ENCODE peak calls at places on chromosomes 13 and 19, in seven cellular contexts. D is tibial artery, R is cardiac fibroblast, K is cardiac muscle cell, Q is choroid plexus epithelial cell, S is ovary, L is fibroblast of villous mesenchyme. U is an unnamed sample.

GRCh38 chr13:20721454-20722357 is 18.2 kb downstream of the IL17D start:
- DNase-seq in D (peak), R (peak), L (peak), Q (peak), S (peak), K (peak), U (no peak)

GRCh38 chr13:80070024-80070703 is 270.8 kb downstream of the SPRY2 start:
- DNase-seq in S (no peak), Q (no peak), L (no peak), R (no peak), D (no peak), K (no peak), U (no peak)

GRCh38 chr13:53782400-53783030 is 753.9 kb downstream of the OLFM4 start:
- DNase-seq in L (peak), R (peak), K (peak), S (no peak), Q (peak), D (no peak), U (peak)

GRCh38 chr19:3338541-3339181 is 27.7 kb upstream of the NFIC start:
- DNase-seq in S (peak), D (peak), L (no peak), Q (no peak), R (no peak), K (no peak), U (no peak)

GRCh38 chr13:110841846-110842245 is 73.0 kb downstream of the ANKRD10 start:
- DNase-seq in L (no peak), R (no peak), S (no peak), Q (no peak), D (no peak), K (no peak), U (no peak)

GRCh38 chr13:101520672-101521071 is 68.2 kb downstream of the ITGBL1 start:
- DNase-seq in Q (peak), L (peak), S (no peak), R (peak), K (peak), D (no peak), U (peak)

GRCh38 chr13:93625536-93625935 is 398.9 kb downstream of the GPC6 start:
- DNase-seq in D (no peak), K (peak), L (no peak), S (no peak), R (peak), Q (peak), U (no peak)

GRCh38 chr19:46724468-46724867 is 7.6 kb upstream of the PRKD2 start:
- DNase-seq in S (no peak), R (no peak), D (no peak), L (no peak), Q (no peak), K (no peak), U (no peak)

GRCh38 chr19:11125994-11126685 is 29.4 kb downstream of the SPC24 start:
- DNase-seq in L (peak), D (peak), R (peak), K (peak), S (peak), Q (peak), U (peak)

GRCh38 chr19:34639491-34640085 is 37.4 kb downstream of the SCGB2B2 start:
- DNase-seq in D (no peak), R (peak), L (peak), S (no peak), K (peak), Q (peak), U (peak)

GRCh38 chr19:41994521-41994971 is 516 bp upstream of the ATP1A3 start:
- DNase-seq in L (no peak), K (no peak), Q (no peak), D (no peak), S (no peak), R (no peak), U (no peak)

GRCh38 chr13:91406619-91407018 is 8.2 kb downstream of the GPC5 start:
- DNase-seq in K (peak), S (no peak), Q (peak), L (peak), D (no peak), R (peak), U (peak)

GRCh38 chr19:40571831-40572495 is 4.7 kb upstream of the SHKBP1 start:
- DNase-seq in S (no peak), Q (no peak), R (no peak), D (no peak), L (no peak), K (no peak), U (no peak)

GRCh38 chr19:11377237-11377636 is 2.8 kb downstream of the SWSAP1 start:
- DNase-seq in K (peak), D (peak), R (peak), L (peak), S (no peak), Q (peak), U (peak)

GRCh38 chr13:23618341-23618740 is 48.1 kb downstream of the TNFRSF19 start:
- DNase-seq in R (peak), D (no peak), L (peak), Q (peak), K (peak), S (no peak), U (no peak)

GRCh38 chr13:69769637-69770036 is 338.0 kb upstream of the ATXN8OS start:
- DNase-seq in D (no peak), L (no peak), Q (no peak), S (no peak), K (no peak), R (no peak), U (no peak)

GRCh38 chr19:11373166-11373884 is 1.1 kb upstream of the SWSAP1 start:
- DNase-seq in S (no peak), Q (peak), L (no peak), R (no peak), K (peak), D (no peak), U (peak)

GRCh38 chr13:75513271-75513670 is 24.4 kb downstream of the COMMD6 start:
- DNase-seq in Q (no peak), S (no peak), R (no peak), K (no peak), D (no peak), L (no peak), U (no peak)

GRCh38 chr19:13847033-13847899 is 29.7 kb upstream of the NANOS3 start:
- DNase-seq in L (peak), K (peak), Q (peak), R (peak), D (peak), S (peak), U (peak)

GRCh38 chr13:77781804-77782203 is 84.3 kb downstream of the SLAIN1 start:
- DNase-seq in L (no peak), R (no peak), D (no peak), S (no peak), K (no peak), Q (no peak), U (no peak)

GRCh38 chr19:49557641-49558325 is 22.6 kb downstream of the NOSIP start:
- DNase-seq in S (no peak), L (no peak), D (no peak), Q (no peak), K (no peak), R (no peak), U (no peak)

GRCh38 chr19:41869374-41869955 is 7.6 kb upstream of the CD79A start:
- DNase-seq in D (no peak), S (no peak), R (no peak), K (no peak), L (no peak), Q (no peak), U (no peak)

GRCh38 chr19:57477191-57478008 is at the start of gene ZNF772:
- DNase-seq in R (peak), D (peak), K (peak), L (peak), Q (peak), S (peak), U (peak)

GRCh38 chr19:7467009-7467989 is 21.5 kb downstream of the PEX11G start:
- DNase-seq in R (no peak), K (no peak), Q (no peak), L (no peak), D (no peak), S (no peak), U (no peak)

GRCh38 chr19:850221-850978 is 1.7 kb upstream of the ELANE start:
- DNase-seq in D (peak), S (peak), Q (peak), L (peak), R (peak), K (peak), U (no peak)

GRCh38 chr13:107809125-107809524 is 406.2 kb downstream of the LIG4 start:
- DNase-seq in L (no peak), K (peak), D (no peak), R (no peak), S (no peak), Q (peak), U (no peak)

GRCh38 chr13:19927117-19927734 is 31.3 kb upstream of the ZMYM2 start:
- DNase-seq in D (no peak), L (peak), Q (peak), R (peak), S (no peak), K (peak), U (peak)

GRCh38 chr19:11264452-11265176 is 2.3 kb upstream of the DOCK6 start:
- DNase-seq in L (no peak), S (no peak), D (no peak), Q (no peak), K (no peak), R (peak), U (peak)

GRCh38 chr19:23999821-24000610 is 85.3 kb downstream of the ZNF726 start:
- DNase-seq in S (no peak), K (no peak), R (no peak), Q (no peak), D (no peak), L (no peak), U (no peak)

GRCh38 chr13:62887046-62887445 is 1471.4 kb upstream of the PCDH20 start:
- DNase-seq in S (no peak), L (no peak), D (no peak), R (no peak), Q (no peak), K (no peak), U (no peak)

GRCh38 chr13:73934215-73934623 is 200.0 kb downstream of the KLF12 start:
- DNase-seq in Q (no peak), R (peak), L (no peak), D (no peak), S (no peak), K (no peak), U (no peak)

GRCh38 chr19:29528946-29529645 is 3.3 kb downstream of the VSTM2B start:
- DNase-seq in R (no peak), D (no peak), K (no peak), S (peak), L (no peak), Q (no peak), U (no peak)

GRCh38 chr19:44912854-44913253 is 1.6 kb upstream of the APOC1 start:
- DNase-seq in Q (no peak), D (peak), R (no peak), L (peak), S (peak), K (peak), U (no peak)

GRCh38 chr19:9917322-9917721 is 19.0 kb downstream of the OLFM2 start:
- DNase-seq in L (peak), D (no peak), K (peak), S (no peak), R (peak), Q (peak), U (peak)

GRCh38 chr19:51323481-51323891 is 12.0 kb downstream of the IGLON5 start:
- DNase-seq in Q (no peak), L (no peak), K (no peak), D (no peak), S (no peak), R (no peak), U (no peak)
- H3K4me3 ChIP-seq in Q (no peak), L (no peak), K (no peak), D (no peak), S (no peak), R (no peak), U (no peak)

DNA sequence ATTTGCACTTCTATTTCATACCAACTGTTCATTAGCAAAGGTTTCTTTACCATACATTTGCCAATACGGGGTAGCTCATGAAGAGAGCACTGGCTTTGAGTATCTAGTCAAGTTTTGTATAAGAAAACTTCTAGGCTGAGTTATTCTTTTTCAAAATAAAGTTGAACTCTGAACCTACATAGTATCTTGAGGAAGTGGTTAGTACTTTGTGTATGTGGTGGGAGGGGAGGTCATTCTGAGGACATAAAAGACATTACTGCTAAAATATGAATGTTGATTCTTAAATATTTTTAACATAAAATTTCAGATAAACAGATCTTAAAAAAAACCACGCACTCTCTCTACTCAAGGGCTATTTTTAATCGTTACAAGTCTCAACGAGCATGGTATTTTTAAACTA is 117.8 kb upstream of the POSTN start:
- DNase-seq in D (no peak), L (peak), S (no peak), Q (peak), K (peak), R (peak), U (no peak)
- TF ChIP-seq CTCF in D (no peak), L (no peak), S (no peak), Q (no peak), K (no peak), R (no peak), U (no peak)

DNA sequence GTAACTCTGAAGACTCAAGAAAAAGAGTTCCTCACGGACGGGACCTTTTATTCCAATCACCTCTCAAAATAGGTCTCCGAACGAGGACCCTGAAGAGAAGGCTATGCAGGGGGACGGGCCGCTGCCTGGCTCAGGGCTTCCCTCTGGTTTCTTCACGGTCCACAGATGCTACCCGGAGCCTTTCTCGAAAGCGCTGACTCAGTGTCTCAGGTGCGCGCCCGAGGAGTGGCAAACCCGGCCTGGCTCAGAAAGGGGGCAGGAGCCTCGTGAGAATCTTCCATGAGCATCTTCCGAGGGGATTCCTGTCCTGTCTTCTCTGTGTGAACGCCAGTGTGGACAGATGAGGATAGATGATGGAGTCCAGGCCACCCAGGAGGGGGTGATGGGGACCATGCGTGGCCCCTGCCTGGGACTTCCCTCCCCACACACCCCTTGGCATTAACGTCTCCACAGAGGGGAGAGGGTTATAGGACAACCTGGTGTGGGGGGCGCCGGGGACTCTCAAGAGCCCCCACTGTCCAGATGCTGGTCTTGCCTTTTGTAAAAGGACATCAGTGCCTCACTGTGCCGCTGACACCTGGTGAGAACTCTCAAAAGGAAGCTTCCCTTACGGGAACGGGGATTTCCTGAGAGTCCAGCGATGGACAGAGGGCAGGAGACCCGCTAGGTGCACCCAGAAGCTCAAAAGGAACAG is 16.5 kb downstream of the LSM4 start:
- DNase-seq in S (peak), K (no peak), D (no peak), R (no peak), L (no peak), Q (no peak), U (peak)
- H3K4me3 ChIP-seq in S (no peak), K (no peak), D (peak), R (no peak), L (no peak), Q (no peak), U (peak)

GRCh38 chr13:22253107-22253506 is 582.2 kb downstream of the FGF9 start:
- DNase-seq in L (no peak), K (no peak), R (no peak), D (no peak), Q (no peak), S (no peak), U (no peak)

GRCh38 chr13:22252281-22252830 is 581.5 kb downstream of the FGF9 start:
- DNase-seq in Q (no peak), L (no peak), K (no peak), D (no peak), R (no peak), S (no peak), U (no peak)

DNA sequence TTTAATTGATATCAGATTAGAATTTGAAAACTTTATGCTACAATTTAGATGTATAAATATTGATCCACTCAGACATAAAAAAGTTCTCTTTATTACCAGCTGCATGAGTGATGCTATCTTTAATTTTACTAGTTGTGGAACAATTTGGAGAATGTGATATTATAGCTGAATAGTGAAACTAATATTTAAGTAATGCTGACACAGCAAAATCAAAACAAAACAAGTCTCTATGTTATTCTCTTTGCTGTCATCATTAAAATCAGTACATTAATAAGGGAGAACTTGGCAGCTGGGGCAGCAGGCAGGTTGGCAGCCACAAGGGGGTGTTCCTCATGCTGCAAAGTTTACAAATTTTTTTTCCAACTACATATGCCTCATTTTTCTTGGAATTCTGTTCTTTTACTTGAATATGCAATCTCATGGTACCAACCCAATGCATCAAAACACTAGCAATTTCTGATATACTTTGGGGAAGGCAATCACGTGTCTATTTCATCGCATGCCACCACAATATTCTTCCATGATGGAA is 585.3 kb downstream of the FGF9 start:
- DNase-seq in R (no peak), K (no peak), D (no peak), Q (no peak), S (no peak), L (no peak), U (no peak)
- TF ChIP-seq CTCF in R (no peak), K (no peak), D (no peak), Q (no peak), S (no peak), L (peak), U (no peak)